ENCODE peak calls at places on chromosomes 2 and 18, in seven cellular contexts. E, R, G, Y, Z, A and K are unnamed samples.

GRCh38 chr2:61090386-61090921 is 24.8 kb downstream of the SANBR start:
- DNase-seq in Z (no peak), E (no peak), R (no peak), A (no peak), G (no peak), Y (no peak), K (no peak)

GRCh38 chr2:176085861-176086771 is 2.4 kb upstream of the EVX2 start:
- DNase-seq in R (no peak), Y (no peak), G (peak), E (no peak), Z (peak), A (peak), K (peak)

GRCh38 chr2:1848599-1848995 is 104.3 kb upstream of the PXDN start:
- DNase-seq in Y (no peak), A (no peak), E (no peak), Z (no peak), G (no peak), R (no peak), K (no peak)

GRCh38 chr2:58571181-58571852 is 330.2 kb upstream of the FANCL start:
- DNase-seq in R (no peak), G (peak), Z (peak), Y (no peak), E (peak), A (peak), K (peak)

GRCh38 chr18:61892683-61893303 is at the start of gene RNF152:
- DNase-seq in G (peak), Y (no peak), A (peak), R (peak), E (no peak), Z (peak), K (peak)

GRCh38 chr2:231467613-231468525 is 3.6 kb upstream of the NCL start:
- DNase-seq in Z (no peak), A (no peak), Y (no peak), G (no peak), E (no peak), R (no peak), K (no peak)

GRCh38 chr18:27839141-27839540 is 337.8 kb downstream of the CDH2 start:
- DNase-seq in R (no peak), E (peak), Z (no peak), G (no peak), A (no peak), Y (no peak), K (no peak)

GRCh38 chr18:48661421-48661820 is 122.6 kb downstream of the CTIF start:
- DNase-seq in G (no peak), A (no peak), R (no peak), E (no peak), Z (no peak), Y (no peak), K (no peak)

GRCh38 chr2:118835739-118836410 is 11.6 kb downstream of the EN1 start:
- DNase-seq in Z (no peak), E (no peak), A (peak), R (no peak), G (peak), Y (no peak), K (peak)

GRCh38 chr2:179237209-179237946 is 27.3 kb downstream of the SESTD1 start:
- DNase-seq in G (no peak), R (no peak), E (no peak), Y (no peak), Z (no peak), A (no peak), K (no peak)

GRCh38 chr2:20071397-20072383 is 20.3 kb upstream of the LAPTM4A start:
- DNase-seq in R (no peak), A (peak), G (peak), E (peak), Y (no peak), Z (no peak), K (peak)

GRCh38 chr2:97267411-97268074 is 154.6 kb downstream of the ANKRD36 start:
- DNase-seq in Y (no peak), A (peak), E (no peak), Z (no peak), R (no peak), G (peak), K (peak)

GRCh38 chr18:54829856-54830255 is 1.6 kb downstream of the RAB27B start:
- DNase-seq in E (no peak), R (no peak), A (no peak), G (no peak), Z (no peak), Y (no peak), K (no peak)

GRCh38 chr2:98013407-98014042 is 17.8 kb upstream of the TMEM131 start:
- DNase-seq in A (no peak), E (peak), G (no peak), Y (no peak), R (no peak), Z (no peak), K (no peak)

GRCh38 chr18:11494093-11494492 is 115.3 kb upstream of the SLC35G4 start:
- DNase-seq in Y (no peak), R (no peak), G (no peak), Z (no peak), E (peak), A (no peak), K (no peak)

GRCh38 chr2:55425449-55425848 is 5.8 kb upstream of the CCDC88A start:
- DNase-seq in Z (no peak), Y (no peak), R (no peak), G (no peak), E (peak), A (no peak), K (no peak)